ENCODE peak calls at places on chromosomes 5 and 9, in six cellular contexts. One of them, this sample, is unnamed.

GRCh38 chr5:1769017-1769640 is 30.5 kb downstream of the MRPL36 start:
- DNase-seq in foreskin fibroblast: no peak
- DNase-seq in stimulated activated CD4-positive, alpha-beta T cell treated with anti-CD3 and anti-CD28 coated beads, Interleukin-15, amount 100 ng/mL, for 24 hours: no peak
- DNase-seq in left ventricle myocardium superior: no peak
- DNase-seq in glomerular endothelial cell: no peak
- DNase-seq in H9: no peak
- DNase-seq in this sample: no peak

GRCh38 chr9:90974643-90975245 is 173.1 kb downstream of the SYK start:
- DNase-seq in foreskin fibroblast: no peak
- DNase-seq in left ventricle myocardium superior: no peak
- DNase-seq in glomerular endothelial cell: no peak
- DNase-seq in stimulated activated CD4-positive, alpha-beta T cell treated with anti-CD3 and anti-CD28 coated beads, Interleukin-15, amount 100 ng/mL, for 24 hours: no peak
- DNase-seq in H9: no peak
- DNase-seq in this sample: no peak

GRCh38 chr5:177296581-177296980 is 6.9 kb downstream of the RAB24 start:
- DNase-seq in glomerular endothelial cell: no peak
- DNase-seq in left ventricle myocardium superior: no peak
- DNase-seq in H9: no peak
- DNase-seq in stimulated activated CD4-positive, alpha-beta T cell treated with anti-CD3 and anti-CD28 coated beads, Interleukin-15, amount 100 ng/mL, for 24 hours: no peak
- DNase-seq in foreskin fibroblast: no peak
- DNase-seq in this sample: no peak

GRCh38 chr5:43193171-43193951 is 1.3 kb downstream of the NIM1K start:
- DNase-seq in foreskin fibroblast: peak
- DNase-seq in left ventricle myocardium superior: no peak
- DNase-seq in H9: no peak
- DNase-seq in stimulated activated CD4-positive, alpha-beta T cell treated with anti-CD3 and anti-CD28 coated beads, Interleukin-15, amount 100 ng/mL, for 24 hours: peak
- DNase-seq in glomerular endothelial cell: no peak
- DNase-seq in this sample: peak

GRCh38 chr9:96176901-96177718 is 124.9 kb downstream of the HSD17B3 start:
- DNase-seq in glomerular endothelial cell: no peak
- DNase-seq in foreskin fibroblast: no peak
- DNase-seq in stimulated activated CD4-positive, alpha-beta T cell treated with anti-CD3 and anti-CD28 coated beads, Interleukin-15, amount 100 ng/mL, for 24 hours: no peak
- DNase-seq in H9: peak
- DNase-seq in left ventricle myocardium superior: no peak
- DNase-seq in this sample: no peak

GRCh38 chr5:158676642-158677489 is 422.9 kb downstream of the EBF1 start:
- DNase-seq in left ventricle myocardium superior: no peak
- DNase-seq in glomerular endothelial cell: no peak
- DNase-seq in foreskin fibroblast: no peak
- DNase-seq in H9: peak
- DNase-seq in stimulated activated CD4-positive, alpha-beta T cell treated with anti-CD3 and anti-CD28 coated beads, Interleukin-15, amount 100 ng/mL, for 24 hours: no peak
- DNase-seq in this sample: no peak

GRCh38 chr9:71765693-71766092 is 2.6 kb downstream of the CEMIP2 start:
- DNase-seq in glomerular endothelial cell: no peak
- DNase-seq in foreskin fibroblast: peak
- DNase-seq in stimulated activated CD4-positive, alpha-beta T cell treated with anti-CD3 and anti-CD28 coated beads, Interleukin-15, amount 100 ng/mL, for 24 hours: peak
- DNase-seq in H9: no peak
- DNase-seq in left ventricle myocardium superior: no peak
- DNase-seq in this sample: no peak

GRCh38 chr9:16505159-16505558 is 365.3 kb downstream of the BNC2 start:
- DNase-seq in foreskin fibroblast: peak
- DNase-seq in H9: no peak
- DNase-seq in glomerular endothelial cell: no peak
- DNase-seq in stimulated activated CD4-positive, alpha-beta T cell treated with anti-CD3 and anti-CD28 coated beads, Interleukin-15, amount 100 ng/mL, for 24 hours: no peak
- DNase-seq in left ventricle myocardium superior: no peak
- DNase-seq in this sample: no peak

GRCh38 chr9:90420714-90421513 is 221.7 kb downstream of the DIRAS2 start:
- DNase-seq in H9: no peak
- DNase-seq in glomerular endothelial cell: no peak
- DNase-seq in foreskin fibroblast: no peak
- DNase-seq in stimulated activated CD4-positive, alpha-beta T cell treated with anti-CD3 and anti-CD28 coated beads, Interleukin-15, amount 100 ng/mL, for 24 hours: no peak
- DNase-seq in left ventricle myocardium superior: no peak
- DNase-seq in this sample: peak

GRCh38 chr9:129451669-129452068 is 169.2 kb downstream of the C9orf50 start:
- DNase-seq in left ventricle myocardium superior: no peak
- DNase-seq in stimulated activated CD4-positive, alpha-beta T cell treated with anti-CD3 and anti-CD28 coated beads, Interleukin-15, amount 100 ng/mL, for 24 hours: no peak
- DNase-seq in H9: no peak
- DNase-seq in glomerular endothelial cell: no peak
- DNase-seq in foreskin fibroblast: no peak
- DNase-seq in this sample: no peak

GRCh38 chr9:100602302-100602930 is 24.5 kb downstream of the CAVIN4 start:
- DNase-seq in left ventricle myocardium superior: no peak
- DNase-seq in foreskin fibroblast: peak
- DNase-seq in glomerular endothelial cell: no peak
- DNase-seq in H9: peak
- DNase-seq in stimulated activated CD4-positive, alpha-beta T cell treated with anti-CD3 and anti-CD28 coated beads, Interleukin-15, amount 100 ng/mL, for 24 hours: no peak
- DNase-seq in this sample: no peak

GRCh38 chr5:1005362-1005851 is 3.2 kb upstream of the NKD2 start:
- DNase-seq in foreskin fibroblast: no peak
- DNase-seq in glomerular endothelial cell: no peak
- DNase-seq in left ventricle myocardium superior: peak
- DNase-seq in H9: no peak
- DNase-seq in stimulated activated CD4-positive, alpha-beta T cell treated with anti-CD3 and anti-CD28 coated beads, Interleukin-15, amount 100 ng/mL, for 24 hours: peak
- DNase-seq in this sample: no peak

GRCh38 chr9:38315085-38315595 is 77.4 kb upstream of the ALDH1B1 start:
- DNase-seq in left ventricle myocardium superior: no peak
- DNase-seq in foreskin fibroblast: no peak
- DNase-seq in stimulated activated CD4-positive, alpha-beta T cell treated with anti-CD3 and anti-CD28 coated beads, Interleukin-15, amount 100 ng/mL, for 24 hours: no peak
- DNase-seq in H9: no peak
- DNase-seq in glomerular endothelial cell: no peak
- DNase-seq in this sample: no peak

GRCh38 chr5:159640376-159640775 is 275.9 kb upstream of the ADRA1B start:
- DNase-seq in glomerular endothelial cell: no peak
- DNase-seq in stimulated activated CD4-positive, alpha-beta T cell treated with anti-CD3 and anti-CD28 coated beads, Interleukin-15, amount 100 ng/mL, for 24 hours: no peak
- DNase-seq in left ventricle myocardium superior: no peak
- DNase-seq in foreskin fibroblast: no peak
- DNase-seq in H9: no peak
- DNase-seq in this sample: no peak

GRCh38 chr5:134189031-134189430 is 12.3 kb upstream of the SKP1 start:
- DNase-seq in glomerular endothelial cell: no peak
- DNase-seq in left ventricle myocardium superior: no peak
- DNase-seq in stimulated activated CD4-positive, alpha-beta T cell treated with anti-CD3 and anti-CD28 coated beads, Interleukin-15, amount 100 ng/mL, for 24 hours: no peak
- DNase-seq in H9: no peak
- DNase-seq in foreskin fibroblast: no peak
- DNase-seq in this sample: no peak

GRCh38 chr9:15295761-15296405 is 11.1 kb downstream of the TTC39B start:
- DNase-seq in foreskin fibroblast: peak
- DNase-seq in left ventricle myocardium superior: no peak
- DNase-seq in stimulated activated CD4-positive, alpha-beta T cell treated with anti-CD3 and anti-CD28 coated beads, Interleukin-15, amount 100 ng/mL, for 24 hours: no peak
- DNase-seq in H9: no peak
- DNase-seq in glomerular endothelial cell: peak
- DNase-seq in this sample: peak

GRCh38 chr9:14423816-14424261 is 109.9 kb upstream of the NFIB start:
- DNase-seq in stimulated activated CD4-positive, alpha-beta T cell treated with anti-CD3 and anti-CD28 coated beads, Interleukin-15, amount 100 ng/mL, for 24 hours: no peak
- DNase-seq in left ventricle myocardium superior: no peak
- DNase-seq in H9: no peak
- DNase-seq in foreskin fibroblast: peak
- DNase-seq in glomerular endothelial cell: no peak
- DNase-seq in this sample: peak

GRCh38 chr5:180787025-180787424 is 15.6 kb downstream of the MGAT1 start:
- DNase-seq in stimulated activated CD4-positive, alpha-beta T cell treated with anti-CD3 and anti-CD28 coated beads, Interleukin-15, amount 100 ng/mL, for 24 hours: no peak
- DNase-seq in foreskin fibroblast: no peak
- DNase-seq in H9: no peak
- DNase-seq in glomerular endothelial cell: no peak
- DNase-seq in left ventricle myocardium superior: no peak
- DNase-seq in this sample: no peak

GRCh38 chr9:34601883-34602570 is 9.9 kb downstream of the RPP25L start:
- DNase-seq in left ventricle myocardium superior: no peak
- DNase-seq in stimulated activated CD4-positive, alpha-beta T cell treated with anti-CD3 and anti-CD28 coated beads, Interleukin-15, amount 100 ng/mL, for 24 hours: no peak
- DNase-seq in foreskin fibroblast: no peak
- DNase-seq in glomerular endothelial cell: no peak
- DNase-seq in H9: peak
- DNase-seq in this sample: no peak

GRCh38 chr9:81825831-81826540 is 102.2 kb upstream of the SPATA31D4 start:
- DNase-seq in left ventricle myocardium superior: no peak
- DNase-seq in H9: no peak
- DNase-seq in foreskin fibroblast: no peak
- DNase-seq in glomerular endothelial cell: no peak
- DNase-seq in stimulated activated CD4-positive, alpha-beta T cell treated with anti-CD3 and anti-CD28 coated beads, Interleukin-15, amount 100 ng/mL, for 24 hours: no peak
- DNase-seq in this sample: no peak

GRCh38 chr5:34656001-34656699 is at the start of gene RAI14:
- DNase-seq in glomerular endothelial cell: no peak
- DNase-seq in H9: peak
- DNase-seq in left ventricle myocardium superior: peak
- DNase-seq in stimulated activated CD4-positive, alpha-beta T cell treated with anti-CD3 and anti-CD28 coated beads, Interleukin-15, amount 100 ng/mL, for 24 hours: peak
- DNase-seq in foreskin fibroblast: peak
- DNase-seq in this sample: peak

GRCh38 chr5:82544004-82544403 is 265.9 kb upstream of the RPS23 start:
- DNase-seq in foreskin fibroblast: no peak
- DNase-seq in left ventricle myocardium superior: no peak
- DNase-seq in glomerular endothelial cell: no peak
- DNase-seq in stimulated activated CD4-positive, alpha-beta T cell treated with anti-CD3 and anti-CD28 coated beads, Interleukin-15, amount 100 ng/mL, for 24 hours: no peak
- DNase-seq in H9: no peak
- DNase-seq in this sample: no peak

GRCh38 chr9:16753256-16753655 is 117.2 kb downstream of the BNC2 start:
- DNase-seq in glomerular endothelial cell: no peak
- DNase-seq in H9: no peak
- DNase-seq in left ventricle myocardium superior: no peak
- DNase-seq in foreskin fibroblast: no peak
- DNase-seq in stimulated activated CD4-positive, alpha-beta T cell treated with anti-CD3 and anti-CD28 coated beads, Interleukin-15, amount 100 ng/mL, for 24 hours: no peak
- DNase-seq in this sample: no peak

GRCh38 chr9:133770076-133770777 is 32.1 kb upstream of the SARDH start:
- DNase-seq in foreskin fibroblast: no peak
- DNase-seq in left ventricle myocardium superior: no peak
- DNase-seq in H9: peak
- DNase-seq in glomerular endothelial cell: no peak
- DNase-seq in stimulated activated CD4-positive, alpha-beta T cell treated with anti-CD3 and anti-CD28 coated beads, Interleukin-15, amount 100 ng/mL, for 24 hours: no peak
- DNase-seq in this sample: no peak